ENCODE peak calls at places on chromosomes 1 and 21, in seven cellular contexts. One of them, this sample, is unnamed.

GRCh38 chr1:233490488-233490887 is 123.4 kb upstream of the KCNK1 start:
- DNase-seq in ovary: no peak
- DNase-seq in stomach: no peak
- DNase-seq in HepG2: no peak
- DNase-seq in tibial nerve: no peak
- DNase-seq in suprapubic skin: no peak
- DNase-seq in transverse colon: no peak
- DNase-seq in this sample: no peak

GRCh38 chr1:22750671-22751016 is 40.0 kb downstream of the EPHB2 start:
- DNase-seq in ovary: no peak
- DNase-seq in stomach: no peak
- DNase-seq in HepG2: no peak
- DNase-seq in tibial nerve: no peak
- DNase-seq in suprapubic skin: no peak
- DNase-seq in transverse colon: no peak
- DNase-seq in this sample: no peak

GRCh38 chr1:203686091-203686632 is 59.5 kb downstream of the ATP2B4 start:
- DNase-seq in ovary: no peak
- DNase-seq in stomach: no peak
- DNase-seq in HepG2: peak; percentile 7
- DNase-seq in tibial nerve: no peak
- DNase-seq in suprapubic skin: no peak
- DNase-seq in transverse colon: no peak
- DNase-seq in this sample: no peak

GRCh38 chr1:204154525-204155255 is 2.8 kb upstream of the ETNK2 start:
- DNase-seq in ovary: no peak
- DNase-seq in stomach: no peak
- DNase-seq in HepG2: no peak
- DNase-seq in tibial nerve: no peak
- DNase-seq in suprapubic skin: no peak
- DNase-seq in transverse colon: no peak
- DNase-seq in this sample: peak; percentile 59

GRCh38 chr1:162016616-162017015 is 7.1 kb downstream of the OLFML2B start:
- DNase-seq in ovary: no peak
- DNase-seq in stomach: no peak
- DNase-seq in HepG2: no peak
- DNase-seq in tibial nerve: no peak
- DNase-seq in suprapubic skin: no peak
- DNase-seq in transverse colon: no peak
- DNase-seq in this sample: no peak

GRCh38 chr1:54124472-54124871 is 28.3 kb downstream of the CDCP2 start:
- DNase-seq in ovary: no peak
- DNase-seq in stomach: peak; percentile 53
- DNase-seq in HepG2: no peak
- DNase-seq in tibial nerve: no peak
- DNase-seq in suprapubic skin: no peak
- DNase-seq in transverse colon: peak; percentile 56
- DNase-seq in this sample: no peak

GRCh38 chr1:168803696-168804510 is 74.9 kb upstream of the DPT start:
- DNase-seq in ovary: no peak
- DNase-seq in stomach: no peak
- DNase-seq in HepG2: no peak
- DNase-seq in tibial nerve: no peak
- DNase-seq in suprapubic skin: no peak
- DNase-seq in transverse colon: peak; percentile 32
- DNase-seq in this sample: no peak

GRCh38 chr21:18356801-18357200 is 46.8 kb downstream of the TMPRSS15 start:
- DNase-seq in ovary: no peak
- DNase-seq in stomach: no peak
- DNase-seq in HepG2: no peak
- DNase-seq in tibial nerve: no peak
- DNase-seq in suprapubic skin: no peak
- DNase-seq in transverse colon: no peak
- DNase-seq in this sample: no peak

GRCh38 chr21:38875694-38876492 is 70.2 kb downstream of the ETS2 start:
- DNase-seq in ovary: no peak
- DNase-seq in stomach: no peak
- DNase-seq in HepG2: no peak
- DNase-seq in tibial nerve: no peak
- DNase-seq in suprapubic skin: no peak
- DNase-seq in transverse colon: no peak
- DNase-seq in this sample: no peak

GRCh38 chr1:63128562-63128961 is 193.8 kb upstream of the FOXD3 start:
- DNase-seq in ovary: no peak
- DNase-seq in stomach: no peak
- DNase-seq in HepG2: no peak
- DNase-seq in tibial nerve: no peak
- DNase-seq in suprapubic skin: no peak
- DNase-seq in transverse colon: no peak
- DNase-seq in this sample: no peak

GRCh38 chr1:37945743-37946702 is 830 bp downstream of the INPP5B start:
- DNase-seq in ovary: peak; percentile 88
- DNase-seq in stomach: peak; percentile 46
- DNase-seq in HepG2: peak; percentile 55
- DNase-seq in tibial nerve: peak; percentile 61
- DNase-seq in suprapubic skin: no peak
- DNase-seq in transverse colon: peak; percentile 47
- DNase-seq in this sample: peak; percentile 62

GRCh38 chr1:202812176-202813026 is 1.6 kb downstream of the PCAT6 start:
- DNase-seq in ovary: no peak
- DNase-seq in stomach: no peak
- DNase-seq in HepG2: peak; percentile 6
- DNase-seq in tibial nerve: no peak
- DNase-seq in suprapubic skin: no peak
- DNase-seq in transverse colon: peak; percentile 56
- DNase-seq in this sample: no peak

GRCh38 chr1:179016694-179017382 is 8.9 kb upstream of the FAM20B start:
- DNase-seq in ovary: peak; percentile 54
- DNase-seq in stomach: peak; percentile 94
- DNase-seq in HepG2: peak; percentile 89
- DNase-seq in tibial nerve: peak; percentile 88
- DNase-seq in suprapubic skin: peak; percentile 89
- DNase-seq in transverse colon: peak; percentile 97
- DNase-seq in this sample: peak; percentile 96

GRCh38 chr1:1143636-1144035 is 27.7 kb upstream of the C1orf159 start:
- DNase-seq in ovary: no peak
- DNase-seq in stomach: no peak
- DNase-seq in HepG2: no peak
- DNase-seq in tibial nerve: no peak
- DNase-seq in suprapubic skin: no peak
- DNase-seq in transverse colon: peak; percentile 79
- DNase-seq in this sample: no peak

GRCh38 chr1:1140673-1141072 is 24.8 kb upstream of the C1orf159 start:
- DNase-seq in ovary: no peak
- DNase-seq in stomach: no peak
- DNase-seq in HepG2: no peak
- DNase-seq in tibial nerve: no peak
- DNase-seq in suprapubic skin: no peak
- DNase-seq in transverse colon: peak; percentile 7
- DNase-seq in this sample: peak; percentile 49

GRCh38 chr1:1142844-1143243 is 27.0 kb upstream of the C1orf159 start:
- DNase-seq in ovary: no peak
- DNase-seq in stomach: no peak
- DNase-seq in HepG2: no peak
- DNase-seq in tibial nerve: no peak
- DNase-seq in suprapubic skin: no peak
- DNase-seq in transverse colon: peak; percentile 16
- DNase-seq in this sample: peak; percentile 73

GRCh38 chr1:1141911-1142250 is 26.0 kb upstream of the C1orf159 start:
- DNase-seq in ovary: no peak
- DNase-seq in stomach: no peak
- DNase-seq in HepG2: no peak
- DNase-seq in tibial nerve: no peak
- DNase-seq in suprapubic skin: no peak
- DNase-seq in transverse colon: no peak
- DNase-seq in this sample: no peak

GRCh38 chr1:1141244-1141910 is 25.5 kb upstream of the C1orf159 start:
- DNase-seq in ovary: no peak
- DNase-seq in stomach: no peak
- DNase-seq in HepG2: no peak
- DNase-seq in tibial nerve: no peak
- DNase-seq in suprapubic skin: no peak
- DNase-seq in transverse colon: peak; percentile 7
- DNase-seq in this sample: no peak
- TF ChIP-seq EP300 in ovary: no peak
- TF ChIP-seq EP300 in stomach: no peak
- TF ChIP-seq EP300 in HepG2: no peak
- TF ChIP-seq EP300 in tibial nerve: no peak
- TF ChIP-seq EP300 in suprapubic skin: no peak
- TF ChIP-seq EP300 in transverse colon: no peak
- TF ChIP-seq EP300 in this sample: no peak

GRCh38 chr21:15063821-15064575 is 802 bp downstream of the NRIP1 start:
- DNase-seq in ovary: no peak
- DNase-seq in stomach: peak; percentile 65
- DNase-seq in HepG2: no peak
- DNase-seq in tibial nerve: peak; percentile 18
- DNase-seq in suprapubic skin: peak; percentile 80
- DNase-seq in transverse colon: peak; percentile 41
- DNase-seq in this sample: peak; percentile 45

GRCh38 chr21:15061284-15061683 is 3.5 kb downstream of the NRIP1 start:
- DNase-seq in ovary: no peak
- DNase-seq in stomach: no peak
- DNase-seq in HepG2: no peak
- DNase-seq in tibial nerve: no peak
- DNase-seq in suprapubic skin: no peak
- DNase-seq in transverse colon: no peak
- DNase-seq in this sample: no peak

GRCh38 chr21:15061747-15062146 is 3.1 kb downstream of the NRIP1 start:
- DNase-seq in ovary: no peak
- DNase-seq in stomach: no peak
- DNase-seq in HepG2: no peak
- DNase-seq in tibial nerve: no peak
- DNase-seq in suprapubic skin: no peak
- DNase-seq in transverse colon: no peak
- DNase-seq in this sample: no peak

GRCh38 chr21:15063081-15063820 is 1.5 kb downstream of the NRIP1 start:
- DNase-seq in ovary: peak; percentile 15
- DNase-seq in stomach: no peak
- DNase-seq in HepG2: peak; percentile 29
- DNase-seq in tibial nerve: no peak
- DNase-seq in suprapubic skin: no peak
- DNase-seq in transverse colon: no peak
- DNase-seq in this sample: peak; percentile 29

DNA sequence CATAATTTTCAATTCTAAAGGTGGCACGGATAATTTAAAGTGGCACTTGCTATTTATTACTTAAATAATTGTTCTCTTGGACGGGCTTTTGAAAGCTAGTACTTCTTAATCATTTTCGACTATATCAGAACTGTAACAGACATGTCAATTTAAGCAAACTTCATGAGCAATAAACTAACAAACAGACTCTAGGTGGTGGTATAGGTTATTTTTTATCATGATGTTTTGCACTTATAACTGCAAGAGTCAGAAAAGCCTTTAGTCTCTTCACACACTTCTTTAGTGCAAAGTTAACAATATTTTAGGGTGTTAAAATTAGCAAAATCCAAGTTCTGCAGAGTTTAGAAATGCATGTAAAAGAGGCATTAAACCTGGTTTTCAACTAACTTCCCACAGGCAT is 2.2 kb downstream of the NRIP1 start:
- DNase-seq in ovary: no peak
- DNase-seq in stomach: no peak
- DNase-seq in HepG2: no peak
- DNase-seq in tibial nerve: no peak
- DNase-seq in suprapubic skin: no peak
- DNase-seq in transverse colon: no peak
- DNase-seq in this sample: no peak
- TF ChIP-seq CTCF in ovary: no peak
- TF ChIP-seq CTCF in stomach: no peak
- TF ChIP-seq CTCF in HepG2: no peak
- TF ChIP-seq CTCF in tibial nerve: no peak
- TF ChIP-seq CTCF in suprapubic skin: no peak
- TF ChIP-seq CTCF in transverse colon: no peak
- TF ChIP-seq CTCF in this sample: no peak

GRCh38 chr1:42949312-42950145 is 9.1 kb downstream of the SLC2A1 start:
- DNase-seq in ovary: no peak
- DNase-seq in stomach: no peak
- DNase-seq in HepG2: no peak
- DNase-seq in tibial nerve: no peak
- DNase-seq in suprapubic skin: no peak
- DNase-seq in transverse colon: no peak
- DNase-seq in this sample: no peak

GRCh38 chr1:42946120-42947009 is 12.3 kb downstream of the SLC2A1 start:
- DNase-seq in ovary: no peak
- DNase-seq in stomach: no peak
- DNase-seq in HepG2: no peak
- DNase-seq in tibial nerve: no peak
- DNase-seq in suprapubic skin: no peak
- DNase-seq in transverse colon: no peak
- DNase-seq in this sample: no peak

GRCh38 chr1:42950146-42950480 is 8.6 kb downstream of the SLC2A1 start:
- DNase-seq in ovary: no peak
- DNase-seq in stomach: no peak
- DNase-seq in HepG2: no peak
- DNase-seq in tibial nerve: no peak
- DNase-seq in suprapubic skin: no peak
- DNase-seq in transverse colon: no peak
- DNase-seq in this sample: no peak

GRCh38 chr1:42947137-42947536 is 11.5 kb downstream of the SLC2A1 start:
- DNase-seq in ovary: no peak
- DNase-seq in stomach: no peak
- DNase-seq in HepG2: no peak
- DNase-seq in tibial nerve: no peak
- DNase-seq in suprapubic skin: no peak
- DNase-seq in transverse colon: no peak
- DNase-seq in this sample: no peak

DNA sequence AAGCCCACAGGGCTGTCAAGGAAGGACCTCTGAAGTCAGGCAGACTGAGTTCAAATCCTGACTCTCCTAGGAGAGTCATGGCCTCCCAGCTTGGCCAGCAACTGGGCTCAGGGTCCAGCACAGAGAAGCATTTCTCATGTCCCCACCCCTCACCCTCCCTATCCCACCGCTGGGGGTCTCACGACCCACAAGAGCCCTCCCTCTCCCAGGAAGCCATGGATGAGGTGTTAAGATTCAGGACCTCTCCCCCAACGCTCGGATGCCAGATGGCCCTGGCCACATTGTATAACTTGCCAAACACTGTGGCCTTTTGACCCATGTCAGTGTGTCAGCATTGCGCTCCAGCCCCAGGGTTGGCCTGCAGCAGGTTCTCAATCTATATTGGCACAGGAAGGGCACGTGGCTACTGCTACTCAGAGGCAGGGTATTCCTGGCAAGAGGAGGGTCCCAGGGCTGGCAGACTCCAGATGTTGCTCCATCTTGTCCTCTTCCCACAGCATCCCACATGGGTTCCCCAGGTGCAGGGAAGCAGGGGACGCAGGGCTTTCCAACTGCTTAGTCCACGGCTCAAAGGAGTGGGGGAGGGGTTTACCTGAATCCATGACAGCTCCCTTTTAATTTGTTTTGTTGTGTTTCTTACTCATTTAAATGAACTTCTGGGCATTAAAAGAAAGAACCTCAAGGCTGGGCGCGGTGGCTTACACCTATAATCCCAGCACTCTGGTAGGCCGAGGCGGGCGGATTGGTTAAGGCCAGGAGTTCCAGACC is 10.5 kb downstream of the SLC2A1 start:
- DNase-seq in ovary: no peak
- DNase-seq in stomach: no peak
- DNase-seq in HepG2: no peak
- DNase-seq in tibial nerve: no peak
- DNase-seq in suprapubic skin: no peak
- DNase-seq in transverse colon: no peak
- DNase-seq in this sample: no peak
- H3K4me1 ChIP-seq in ovary: no peaks in the 10 kb centered on the region
- H3K4me1 ChIP-seq in stomach: peaks cover 70% of the 10 kb centered on the region
- H3K4me1 ChIP-seq in HepG2: peaks cover 100% of the 10 kb centered on the region
- H3K4me1 ChIP-seq in tibial nerve: peaks cover 53% of the 10 kb centered on the region
- H3K4me1 ChIP-seq in suprapubic skin: peaks cover 92% of the 10 kb centered on the region
- H3K4me1 ChIP-seq in transverse colon: peaks cover 65% of the 10 kb centered on the region
- H3K4me1 ChIP-seq in this sample: peaks cover 26% of the 10 kb centered on the region

GRCh38 chr1:108049083-108049819 is 84.3 kb upstream of the VAV3 start:
- DNase-seq in ovary: no peak
- DNase-seq in stomach: no peak
- DNase-seq in HepG2: no peak
- DNase-seq in tibial nerve: peak; percentile 19
- DNase-seq in suprapubic skin: no peak
- DNase-seq in transverse colon: no peak
- DNase-seq in this sample: peak; percentile 36
- TF ChIP-seq EP300 in ovary: no peak
- TF ChIP-seq EP300 in stomach: no peak
- TF ChIP-seq EP300 in HepG2: no peak
- TF ChIP-seq EP300 in tibial nerve: no peak
- TF ChIP-seq EP300 in suprapubic skin: no peak
- TF ChIP-seq EP300 in transverse colon: no peak
- TF ChIP-seq EP300 in this sample: no peak

This sample was measured in upper lobe of left lung.